ENCODE peak calls at places on chromosomes 2 and 18, in ten cellular contexts. K is uterus, H is cardiac muscle cell, V is fibroblast of lung, Q is A673, T is DND-41, Y is Peyer's patch, B is lung, S is astrocyte of the spinal cord, U is AG04449. E is an unnamed sample.

GRCh38 chr2:189580662-189581353 is at the start of gene SLC40A1:
- DNase-seq in K (peak; percentile 83), H (peak; percentile 76), U (no peak), S (peak; percentile 52), V (peak; percentile 52), Y (peak; percentile 91), T (peak; percentile 82), B (peak; percentile 85), Q (peak; percentile 68), E (peak; percentile 75)

GRCh38 chr2:65710779-65711295 is 278.4 kb upstream of the SPRED2 start:
- DNase-seq in T (no peak), Q (peak; percentile 64), Y (no peak), B (no peak), U (no peak), S (no peak), V (peak; percentile 18), K (no peak), H (peak; percentile 5), E (peak; percentile 7)

GRCh38 chr18:43622024-43622423 is 344.7 kb upstream of the SYT4 start:
- DNase-seq in T (no peak), U (no peak), Y (no peak), K (no peak), Q (peak; percentile 54), B (no peak), V (no peak), S (no peak), H (no peak), E (no peak)

GRCh38 chr2:8028036-8028435 is 653.8 kb upstream of the ID2 start:
- DNase-seq in H (no peak), S (no peak), Y (no peak), B (no peak), V (no peak), T (no peak), Q (no peak), K (no peak), U (no peak), E (no peak)

GRCh38 chr2:188909036-188909435 is 65.1 kb upstream of the COL3A1 start:
- DNase-seq in S (no peak), K (no peak), B (no peak), Q (no peak), U (no peak), Y (no peak), T (no peak), V (no peak), H (no peak), E (no peak)

GRCh38 chr2:74843371-74844298 is 9.7 kb downstream of the HK2 start:
- DNase-seq in K (no peak), B (no peak), T (peak; percentile 30), V (peak; percentile 88), Q (no peak), S (peak; percentile 74), Y (peak; percentile 60), H (peak; percentile 87), U (no peak), E (peak; percentile 91)

GRCh38 chr2:144479138-144479537 is 40.8 kb downstream of the ZEB2 start:
- DNase-seq in Y (no peak), K (no peak), V (peak; percentile 66), H (peak; percentile 73), T (no peak), B (no peak), U (no peak), S (peak; percentile 55), Q (no peak), E (peak; percentile 88)

GRCh38 chr2:119637371-119637770 is 41.6 kb upstream of the TMEM177 start:
- DNase-seq in U (no peak), H (no peak), Q (no peak), V (no peak), Y (no peak), S (no peak), B (no peak), K (no peak), T (no peak), E (no peak)

GRCh38 chr2:86223098-86223681 is 23.9 kb downstream of the MRPL35 start:
- DNase-seq in Y (no peak), V (peak; percentile 68), T (no peak), K (peak; percentile 89), H (peak; percentile 72), U (peak; percentile 9), B (no peak), Q (no peak), S (peak; percentile 53), E (peak; percentile 76)

GRCh38 chr18:29145993-29146539 is 969.1 kb upstream of the CDH2 start:
- DNase-seq in Q (peak; percentile 4), K (no peak), U (no peak), S (no peak), B (no peak), H (no peak), V (no peak), T (peak; percentile 50), Y (no peak), E (no peak)

GRCh38 chr2:239300242-239300641 is 100.6 kb downstream of the HDAC4 start:
- DNase-seq in Y (no peak), B (no peak), U (no peak), H (no peak), S (no peak), K (no peak), Q (no peak), V (no peak), T (no peak), E (no peak)

GRCh38 chr2:192162392-192163042 is 32.2 kb downstream of the TMEFF2 start:
- DNase-seq in Y (no peak), H (peak; percentile 89), S (peak; percentile 82), K (peak; percentile 70), U (no peak), V (peak; percentile 85), B (peak; percentile 74), T (peak; percentile 60), Q (peak; percentile 87), E (peak; percentile 82)

GRCh38 chr2:62156861-62157496 is 38.9 kb upstream of the B3GNT2 start:
- DNase-seq in T (no peak), K (no peak), U (no peak), H (no peak), V (no peak), B (no peak), Y (no peak), S (no peak), Q (no peak), E (no peak)

GRCh38 chr2:141931797-141932196 is 199.0 kb downstream of the LRP1B start:
- DNase-seq in Y (no peak), B (no peak), V (no peak), K (no peak), S (no peak), H (no peak), U (no peak), T (no peak), Q (no peak), E (no peak)

GRCh38 chr2:114039681-114040080 is 149.8 kb downstream of the ACTR3 start:
- DNase-seq in Q (no peak), Y (no peak), B (no peak), S (no peak), K (no peak), V (no peak), H (no peak), U (no peak), T (no peak), E (no peak)

DNA sequence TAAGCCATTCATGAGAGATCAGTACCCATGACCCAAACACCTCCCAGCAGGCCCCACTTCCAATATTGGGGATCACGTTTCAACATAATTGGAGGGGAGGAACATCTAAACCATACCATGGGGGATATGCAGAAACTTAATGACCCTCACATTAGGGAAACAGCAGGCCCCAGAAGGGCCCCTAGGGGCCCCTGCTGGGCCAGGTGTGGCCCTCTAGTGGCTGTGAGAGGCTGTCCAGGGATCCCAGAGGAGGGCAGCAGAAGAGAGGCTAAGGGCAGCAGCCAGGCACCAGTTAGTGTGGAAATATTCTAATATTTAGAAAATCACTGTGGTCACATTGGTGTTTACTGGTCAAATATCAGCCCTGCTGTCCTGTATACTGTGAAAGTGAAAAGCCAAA is 49.3 kb upstream of the ANKRD44 start:
- DNase-seq in T (no peak), Y (no peak), K (no peak), S (no peak), V (no peak), H (no peak), B (no peak), Q (no peak), U (no peak), E (no peak)
- TF ChIP-seq CTCF in T (peak; percentile 35), Y (no peak), K (no peak), S (no peak), V (no peak), H (no peak), B (no peak), Q (peak; percentile 25), U (no peak), E (peak; percentile 12)

DNA sequence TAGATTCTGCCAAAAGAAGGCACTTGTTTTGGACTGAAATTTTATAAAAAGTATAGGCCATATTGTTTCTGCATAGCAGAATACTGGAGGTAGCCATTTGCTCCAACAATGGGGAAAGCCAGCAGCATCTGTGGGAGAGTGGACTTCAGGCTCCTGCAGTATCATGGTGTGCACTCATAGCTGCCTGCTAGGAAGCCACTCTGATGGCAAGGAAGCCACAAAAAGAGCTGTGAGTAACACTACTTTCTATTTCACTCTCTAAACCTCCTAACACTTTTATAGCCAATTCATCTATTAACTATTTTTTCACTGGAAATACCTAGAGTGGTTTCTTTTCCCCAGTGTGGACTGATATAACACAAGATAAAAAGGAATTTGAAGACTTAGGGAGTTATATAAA is 144.4 kb upstream of the KCNJ3 start:
- DNase-seq in Q (no peak), Y (no peak), U (no peak), H (no peak), B (no peak), S (no peak), T (no peak), V (no peak), K (no peak), E (no peak)
- H3K4me3 ChIP-seq in Q (no peak overlapping the region), Y (no peak overlapping the region), U (no peak overlapping the region), H (no peak overlapping the region), B (no peak overlapping the region), S (no peak overlapping the region), T (no peak overlapping the region), V (no peak overlapping the region), K (no peak overlapping the region), E (no peak overlapping the region)

GRCh38 chr18:72041313-72042032 is 502.7 kb downstream of the CBLN2 start:
- DNase-seq in V (no peak), S (no peak), K (no peak), T (no peak), U (no peak), B (no peak), Q (no peak), Y (no peak), H (no peak), E (no peak)
- TF ChIP-seq CTCF in V (peak; percentile 15), S (no peak), K (no peak), T (no peak), U (no peak), B (no peak), Q (peak; percentile 30), Y (no peak), H (no peak), E (no peak)

GRCh38 chr18:22934789-22935188 is 1.7 kb downstream of the RBBP8 start:
- DNase-seq in V (no peak), H (no peak), K (no peak), T (no peak), B (no peak), Q (no peak), Y (no peak), U (no peak), S (no peak), E (no peak)
- H3K4me3 ChIP-seq in V (no peak overlapping the region), H (peak overlapping the region; percentile 53), K (no peak overlapping the region), T (peak overlapping the region; percentile 84), B (no peak overlapping the region), Q (peak overlapping the region; percentile 88), Y (no peak overlapping the region), U (no peak overlapping the region), S (no peak overlapping the region), E (no peak overlapping the region)